ENCODE peak calls at places on chromosomes 5 and 9, in five cellular contexts. One of them, this sample, is unnamed.
A peak's percentile ranks its signal among the peaks of the same experiment; 100 is the strongest.

GRCh38 chr5:143372187-143372829 is 31.2 kb downstream of the NR3C1 start:
- DNase-seq in PC-3: peak; percentile 70
- DNase-seq in lung: no peak
- DNase-seq in suprapubic skin: no peak
- DNase-seq in transverse colon: no peak
- DNase-seq in this sample: no peak

GRCh38 chr9:89880161-89880560 is 275.3 kb downstream of the GADD45G start:
- DNase-seq in lung: no peak
- DNase-seq in suprapubic skin: peak; percentile 72
- DNase-seq in transverse colon: no peak
- DNase-seq in PC-3: no peak
- DNase-seq in this sample: no peak

GRCh38 chr5:160390787-160391696 is 8.8 kb downstream of the FAM200C start:
- DNase-seq in suprapubic skin: no peak
- DNase-seq in PC-3: peak; percentile 53
- DNase-seq in transverse colon: no peak
- DNase-seq in lung: no peak
- DNase-seq in this sample: no peak

GRCh38 chr5:35050541-35051126 is 2.9 kb upstream of the AGXT2 start:
- DNase-seq in suprapubic skin: no peak
- DNase-seq in PC-3: no peak
- DNase-seq in lung: no peak
- DNase-seq in transverse colon: no peak
- DNase-seq in this sample: no peak

GRCh38 chr9:119009253-119009652 is 360.0 kb downstream of the BRINP1 start:
- DNase-seq in lung: no peak
- DNase-seq in transverse colon: no peak
- DNase-seq in PC-3: no peak
- DNase-seq in suprapubic skin: no peak
- DNase-seq in this sample: no peak

GRCh38 chr9:73596321-73596720 is 444.7 kb downstream of the ANXA1 start:
- DNase-seq in lung: no peak
- DNase-seq in suprapubic skin: no peak
- DNase-seq in transverse colon: no peak
- DNase-seq in PC-3: no peak
- DNase-seq in this sample: no peak

GRCh38 chr9:124810513-124811355 is 33.8 kb downstream of the OLFML2A start:
- DNase-seq in PC-3: peak; percentile 83
- DNase-seq in suprapubic skin: no peak
- DNase-seq in lung: no peak
- DNase-seq in transverse colon: no peak
- DNase-seq in this sample: peak; percentile 82

GRCh38 chr5:110663525-110663924 is 62.9 kb downstream of the TMEM232 start:
- DNase-seq in suprapubic skin: no peak
- DNase-seq in lung: no peak
- DNase-seq in PC-3: no peak
- DNase-seq in transverse colon: no peak
- DNase-seq in this sample: no peak

GRCh38 chr5:158502686-158503085 is 597.0 kb downstream of the EBF1 start:
- DNase-seq in PC-3: no peak
- DNase-seq in suprapubic skin: no peak
- DNase-seq in transverse colon: no peak
- DNase-seq in lung: no peak
- DNase-seq in this sample: no peak

GRCh38 chr5:105616599-105616998 is 2054.0 kb upstream of the NUDT12 start:
- DNase-seq in PC-3: no peak
- DNase-seq in suprapubic skin: no peak
- DNase-seq in lung: no peak
- DNase-seq in transverse colon: no peak
- DNase-seq in this sample: no peak

GRCh38 chr5:88602584-88602983 is 280.4 kb downstream of the MEF2C start:
- DNase-seq in lung: no peak
- DNase-seq in PC-3: peak; percentile 26
- DNase-seq in transverse colon: peak; percentile 11
- DNase-seq in suprapubic skin: no peak
- DNase-seq in this sample: no peak

GRCh38 chr5:107359033-107359915 is 311.5 kb downstream of the EFNA5 start:
- DNase-seq in PC-3: peak; percentile 34
- DNase-seq in lung: no peak
- DNase-seq in suprapubic skin: no peak
- DNase-seq in transverse colon: no peak
- DNase-seq in this sample: no peak

GRCh38 chr5:165325201-165325600 is 1819.8 kb downstream of the MAT2B start:
- DNase-seq in suprapubic skin: no peak
- DNase-seq in PC-3: peak; percentile 54
- DNase-seq in transverse colon: no peak
- DNase-seq in lung: no peak
- DNase-seq in this sample: no peak

GRCh38 chr9:13387668-13388124 is 108.2 kb upstream of the MPDZ start:
- DNase-seq in PC-3: no peak
- DNase-seq in suprapubic skin: no peak
- DNase-seq in lung: no peak
- DNase-seq in transverse colon: no peak
- DNase-seq in this sample: no peak

GRCh38 chr5:180314106-180314505 is 22.2 kb upstream of the MAPK9 start:
- DNase-seq in suprapubic skin: no peak
- DNase-seq in PC-3: no peak
- DNase-seq in lung: no peak
- DNase-seq in transverse colon: no peak
- DNase-seq in this sample: no peak

GRCh38 chr9:77708416-77708815 is 60.3 kb upstream of the GNA14 start:
- DNase-seq in suprapubic skin: no peak
- DNase-seq in lung: no peak
- DNase-seq in PC-3: peak; percentile 22
- DNase-seq in transverse colon: no peak
- DNase-seq in this sample: no peak
- H3K4me3 ChIP-seq in suprapubic skin: no peak overlapping the region
- H3K4me3 ChIP-seq in lung: no peak overlapping the region
- H3K4me3 ChIP-seq in PC-3: no peak overlapping the region
- H3K4me3 ChIP-seq in transverse colon: no peak overlapping the region
- H3K4me3 ChIP-seq in this sample: no peak overlapping the region

DNA sequence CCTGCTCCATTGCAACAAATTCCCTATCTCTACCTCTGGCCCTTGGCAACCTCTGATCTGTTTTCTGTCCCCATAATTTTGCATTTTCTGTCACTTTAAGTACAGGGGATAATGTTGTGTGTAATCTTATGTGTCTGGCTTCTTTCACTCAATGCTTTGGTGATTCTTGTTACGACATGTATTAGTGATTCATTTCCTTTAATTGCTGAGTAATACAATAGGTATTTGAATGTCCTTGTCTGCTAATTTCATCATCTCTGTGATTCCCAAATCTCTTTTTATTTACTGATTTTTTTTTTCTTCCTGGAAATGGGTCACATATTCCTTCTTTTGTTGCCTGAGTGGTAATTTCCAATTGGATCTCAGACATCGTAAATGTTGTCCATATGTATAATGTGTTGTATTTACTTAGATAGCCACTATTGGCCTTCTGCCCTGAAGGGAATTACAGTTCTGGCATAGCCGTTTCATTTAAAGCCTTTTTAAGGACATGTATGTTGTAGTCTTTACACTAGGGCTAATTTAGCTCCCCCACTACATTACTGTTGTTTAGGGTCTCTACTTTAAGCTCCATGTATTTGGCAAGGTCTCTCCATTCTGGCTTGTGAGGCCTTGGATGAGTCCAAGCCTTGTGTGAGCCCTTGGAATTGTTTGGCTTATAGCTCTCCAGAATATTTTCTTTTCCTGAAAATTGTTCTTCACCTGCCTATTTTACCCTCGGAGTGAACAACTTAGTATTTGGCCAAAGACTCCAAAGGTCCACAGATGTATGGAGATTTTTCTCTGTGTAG is 683.8 kb downstream of the LRRC70 start:
- DNase-seq in PC-3: peak; percentile 64
- DNase-seq in transverse colon: no peak
- DNase-seq in lung: no peak
- DNase-seq in suprapubic skin: no peak
- DNase-seq in this sample: no peak
- H3K4me3 ChIP-seq in PC-3: no peak overlapping the region
- H3K4me3 ChIP-seq in transverse colon: no peak overlapping the region
- H3K4me3 ChIP-seq in lung: no peak overlapping the region
- H3K4me3 ChIP-seq in suprapubic skin: no peak overlapping the region
- H3K4me3 ChIP-seq in this sample: no peak overlapping the region

DNA sequence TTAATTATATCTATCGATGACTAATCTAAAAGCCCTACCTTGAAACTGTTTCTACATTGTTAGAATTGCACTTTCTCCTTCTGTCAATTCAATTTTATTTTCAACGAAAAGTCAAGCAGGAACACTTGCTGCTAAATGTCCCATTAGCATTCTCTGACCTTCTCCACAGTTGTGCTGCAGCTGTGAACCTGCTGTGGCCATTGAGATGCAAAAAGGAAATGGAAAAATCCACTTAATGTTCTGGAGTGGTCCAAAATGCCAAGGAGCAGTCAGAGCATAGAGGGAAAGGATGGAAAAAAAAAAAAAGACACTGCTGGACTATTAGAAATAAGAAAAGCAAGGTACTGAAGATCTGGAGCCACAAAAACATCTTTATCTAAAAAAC is 78.6 kb downstream of the OR2K2 start:
- DNase-seq in PC-3: no peak
- DNase-seq in suprapubic skin: no peak
- DNase-seq in lung: no peak
- DNase-seq in transverse colon: no peak
- DNase-seq in this sample: no peak
- H3K4me3 ChIP-seq in PC-3: no peak overlapping the region
- H3K4me3 ChIP-seq in suprapubic skin: no peak overlapping the region
- H3K4me3 ChIP-seq in lung: no peak overlapping the region
- H3K4me3 ChIP-seq in transverse colon: no peak overlapping the region
- H3K4me3 ChIP-seq in this sample: no peak overlapping the region

GRCh38 chr9:126722922-126723806 is 81.7 kb upstream of the ZBTB43 start:
- DNase-seq in lung: no peak
- DNase-seq in PC-3: no peak
- DNase-seq in transverse colon: peak; percentile 61
- DNase-seq in suprapubic skin: no peak
- DNase-seq in this sample: no peak

GRCh38 chr9:126720661-126721530 is 83.9 kb upstream of the ZBTB43 start:
- DNase-seq in lung: no peak
- DNase-seq in PC-3: no peak
- DNase-seq in transverse colon: no peak
- DNase-seq in suprapubic skin: no peak
- DNase-seq in this sample: no peak

GRCh38 chr9:126721531-126722098 is 83.2 kb upstream of the ZBTB43 start:
- DNase-seq in suprapubic skin: no peak
- DNase-seq in transverse colon: no peak
- DNase-seq in PC-3: no peak
- DNase-seq in lung: no peak
- DNase-seq in this sample: no peak

GRCh38 chr9:126722252-126722921 is 82.5 kb upstream of the ZBTB43 start:
- DNase-seq in suprapubic skin: peak; percentile 91
- DNase-seq in PC-3: peak; percentile 70
- DNase-seq in transverse colon: peak; percentile 84
- DNase-seq in lung: peak; percentile 85
- DNase-seq in this sample: peak; percentile 84

DNA sequence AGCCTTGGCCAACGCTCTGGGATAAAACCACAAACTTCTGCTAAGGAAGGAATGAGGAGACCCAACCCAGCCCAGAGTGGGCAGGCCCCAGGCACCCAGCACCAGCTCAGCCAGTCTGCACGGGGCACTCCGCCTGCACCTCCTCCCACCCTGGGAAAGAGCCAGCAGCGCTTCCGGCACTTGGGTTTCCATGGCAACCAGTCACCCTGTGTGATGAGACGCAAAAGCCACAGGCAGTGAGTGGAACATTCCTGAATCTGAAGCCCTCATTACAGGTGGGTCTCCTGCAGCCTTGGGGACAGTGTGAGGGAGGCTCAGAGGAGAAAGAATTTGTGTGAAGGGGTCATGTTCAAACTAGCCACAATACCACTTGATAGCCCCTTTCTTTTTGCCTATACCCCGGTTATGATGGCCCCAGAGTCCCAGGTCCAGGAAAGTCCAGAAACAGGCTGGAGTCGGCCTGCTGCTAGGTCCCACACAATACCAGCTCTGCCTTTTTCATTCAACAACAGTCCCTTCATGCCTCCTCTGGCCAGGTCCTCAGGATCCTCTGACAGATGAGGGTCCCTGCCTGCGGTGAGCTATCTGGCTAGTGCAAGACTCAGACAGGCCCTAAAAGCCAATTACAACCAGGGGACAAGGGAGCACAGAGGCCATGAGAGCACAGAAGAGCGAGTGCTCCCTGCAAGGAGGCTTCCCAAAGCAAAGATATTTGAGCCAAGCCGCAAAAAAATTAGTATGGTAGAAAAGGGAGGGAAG is 85.0 kb upstream of the ZBTB43 start:
- DNase-seq in suprapubic skin: no peak
- DNase-seq in transverse colon: peak; percentile 73
- DNase-seq in lung: peak; percentile 86
- DNase-seq in PC-3: peak; percentile 3
- DNase-seq in this sample: peak; percentile 35
- H3K4me3 ChIP-seq in suprapubic skin: no peak overlapping the region
- H3K4me3 ChIP-seq in transverse colon: no peak overlapping the region
- H3K4me3 ChIP-seq in lung: no peak overlapping the region
- H3K4me3 ChIP-seq in PC-3: no peak overlapping the region
- H3K4me3 ChIP-seq in this sample: no peak overlapping the region

DNA sequence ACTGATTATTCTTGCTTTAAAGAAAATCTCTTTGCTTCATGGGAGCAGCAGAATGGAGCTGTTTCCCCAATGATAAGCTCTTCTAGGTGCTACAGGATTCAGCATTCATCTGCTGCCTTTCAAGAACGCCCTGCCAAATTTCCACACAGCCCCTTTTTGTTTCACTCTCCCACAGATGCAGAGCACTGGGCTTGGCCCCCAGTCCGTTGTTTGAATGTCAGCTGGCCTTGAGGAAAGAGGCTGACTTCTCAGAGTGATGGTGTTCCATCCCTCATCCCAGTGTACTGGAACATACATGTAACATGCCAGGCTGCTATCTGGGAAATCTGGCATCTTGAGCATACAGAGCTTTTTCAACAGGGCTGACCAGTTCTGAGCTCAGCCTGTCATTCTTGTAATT is 2.6 kb downstream of the GALNT10 start:
- DNase-seq in transverse colon: no peak
- DNase-seq in PC-3: no peak
- DNase-seq in suprapubic skin: no peak
- DNase-seq in lung: no peak
- DNase-seq in this sample: no peak
- H3K4me3 ChIP-seq in transverse colon: no peak overlapping the region
- H3K4me3 ChIP-seq in PC-3: peak overlapping the region; percentile 77
- H3K4me3 ChIP-seq in suprapubic skin: no peak overlapping the region
- H3K4me3 ChIP-seq in lung: no peak overlapping the region
- H3K4me3 ChIP-seq in this sample: no peak overlapping the region

GRCh38 chr9:129962376-129962765 is 80.6 kb downstream of the FNBP1 start:
- DNase-seq in lung: no peak
- DNase-seq in PC-3: no peak
- DNase-seq in suprapubic skin: no peak
- DNase-seq in transverse colon: no peak
- DNase-seq in this sample: no peak
- H3K4me3 ChIP-seq in lung: no peak overlapping the region
- H3K4me3 ChIP-seq in PC-3: peak overlapping the region; percentile 75
- H3K4me3 ChIP-seq in suprapubic skin: peak overlapping the region; percentile 55
- H3K4me3 ChIP-seq in transverse colon: peak overlapping the region; percentile 63
- H3K4me3 ChIP-seq in this sample: no peak overlapping the region

DNA sequence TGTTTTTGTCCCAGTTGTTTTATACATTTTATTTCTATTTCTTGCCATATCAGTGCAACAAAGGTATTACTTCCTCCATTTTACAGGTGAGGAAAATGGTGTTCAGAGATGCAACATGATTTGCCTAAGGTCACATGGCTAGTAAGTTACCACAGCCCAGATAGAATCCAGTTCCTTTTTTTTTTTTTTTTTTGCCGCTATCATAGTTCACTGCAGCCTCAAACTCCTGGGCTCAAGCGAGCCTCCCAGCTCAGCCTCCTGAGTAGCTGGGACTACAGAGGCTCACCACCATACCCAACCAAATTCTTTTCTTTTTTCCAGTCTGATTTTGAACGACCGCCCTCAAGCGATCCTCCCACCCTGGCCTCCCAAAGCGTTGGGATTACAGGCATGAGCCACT is 480 bp upstream of the CCDC69 start:
- DNase-seq in lung: no peak
- DNase-seq in PC-3: no peak
- DNase-seq in transverse colon: no peak
- DNase-seq in suprapubic skin: no peak
- DNase-seq in this sample: no peak
- H3K4me3 ChIP-seq in lung: no peak overlapping the region
- H3K4me3 ChIP-seq in PC-3: peak overlapping the region; percentile 92
- H3K4me3 ChIP-seq in transverse colon: peak overlapping the region; percentile 86
- H3K4me3 ChIP-seq in suprapubic skin: peak overlapping the region; percentile 74
- H3K4me3 ChIP-seq in this sample: peak overlapping the region; percentile 62